ENCODE peak calls at places on chromosomes 11 and 22, in eight cellular contexts. P is HCT116, F is GM12878, K is HepG2, J is endothelial cell of umbilical vein, L is SK-N-SH, B is K562, E is H1. S is an unnamed sample.

GRCh38 chr11:19746081-19746480 is 33.4 kb downstream of the NAV2 start:
- DNase-seq in E (no peak), P (no peak), F (no peak), B (no peak), J (no peak), K (no peak), L (no peak), S (no peak)

GRCh38 chr22:49863936-49864335 is 10.3 kb downstream of the ZBED4 start:
- DNase-seq in F (no peak), B (no peak), E (no peak), K (no peak), J (no peak), P (no peak), L (no peak), S (no peak)

GRCh38 chr22:19121631-19122142 is 525 bp downstream of the DGCR2 start:
- DNase-seq in B (peak; percentile 88), J (peak; percentile 54), K (no peak), F (no peak), L (peak; percentile 77), P (no peak), E (peak; percentile 63), S (peak; percentile 70)

GRCh38 chr11:62926669-62927455 is 5.7 kb upstream of the CHRM1 start:
- DNase-seq in P (no peak), F (no peak), K (no peak), J (no peak), L (no peak), E (no peak), B (no peak), S (no peak)

GRCh38 chr11:23688835-23689234 is 808.0 kb upstream of the LUZP2 start:
- DNase-seq in L (no peak), P (no peak), E (no peak), K (no peak), B (no peak), F (no peak), J (peak; percentile 16), S (no peak)

GRCh38 chr22:41822289-41823057 is 10.4 kb upstream of the SREBF2 start:
- DNase-seq in B (peak; percentile 62), J (peak; percentile 65), F (peak; percentile 47), P (peak; percentile 62), K (peak; percentile 62), E (no peak), L (peak; percentile 45), S (peak; percentile 79)

GRCh38 chr11:22674470-22675426 is 8.3 kb downstream of the GAS2 start:
- DNase-seq in P (no peak), K (peak; percentile 93), B (no peak), L (no peak), E (no peak), F (no peak), J (no peak), S (no peak)

GRCh38 chr22:42188808-42189447 is 58.3 kb upstream of the CYP2D6 start:
- DNase-seq in F (no peak), E (no peak), K (no peak), B (no peak), P (peak; percentile 46), J (no peak), L (no peak), S (no peak)

GRCh38 chr11:9385288-9385902 is 943 bp downstream of the IPO7 start:
- DNase-seq in F (no peak), B (peak; percentile 73), L (no peak), K (peak; percentile 76), E (no peak), J (no peak), P (no peak), S (no peak)

DNA sequence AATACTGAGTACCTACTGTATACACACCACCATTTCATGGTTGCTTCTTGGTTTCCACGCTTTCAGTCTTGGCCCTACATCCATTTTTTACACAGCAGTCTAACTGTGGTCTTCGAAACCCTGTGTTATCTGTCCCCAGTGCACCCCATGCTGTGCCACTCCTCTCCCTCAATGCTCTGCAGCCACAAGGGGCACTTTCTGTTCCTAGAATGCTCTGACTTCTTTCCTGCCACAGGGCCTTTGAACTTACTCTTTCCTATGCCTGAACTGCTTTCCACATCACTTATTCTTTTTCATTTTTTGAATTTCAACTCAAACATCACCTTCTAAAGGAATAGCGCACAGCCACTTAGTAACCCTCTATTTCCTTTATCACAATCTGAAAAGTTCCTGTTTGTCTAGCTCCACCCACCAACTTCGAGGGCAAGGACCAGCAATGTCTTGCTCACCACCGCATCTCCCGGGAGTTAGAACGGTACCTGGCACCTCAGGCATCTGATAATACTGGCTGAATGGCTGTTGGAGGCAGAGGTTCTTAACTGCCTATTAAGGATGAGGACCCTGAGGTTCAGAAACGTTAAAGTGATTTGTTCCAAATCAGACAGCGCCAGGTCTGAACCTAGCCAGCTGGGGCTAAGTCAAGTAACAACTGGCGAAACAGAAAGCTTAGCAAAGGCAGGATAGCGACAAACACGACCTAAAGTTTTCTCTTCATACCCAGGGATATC is 568 bp downstream of the ALG8 start:
- DNase-seq in L (peak; percentile 44), B (peak; percentile 73), E (no peak), F (peak; percentile 21), P (peak; percentile 4), J (no peak), K (no peak), S (peak; percentile 61)
- TF ChIP-seq CTCF in L (peak; percentile 18), B (peak; percentile 38), E (no peak), F (no peak), P (peak; percentile 21), J (no peak), K (no peak), S (no peak)

DNA sequence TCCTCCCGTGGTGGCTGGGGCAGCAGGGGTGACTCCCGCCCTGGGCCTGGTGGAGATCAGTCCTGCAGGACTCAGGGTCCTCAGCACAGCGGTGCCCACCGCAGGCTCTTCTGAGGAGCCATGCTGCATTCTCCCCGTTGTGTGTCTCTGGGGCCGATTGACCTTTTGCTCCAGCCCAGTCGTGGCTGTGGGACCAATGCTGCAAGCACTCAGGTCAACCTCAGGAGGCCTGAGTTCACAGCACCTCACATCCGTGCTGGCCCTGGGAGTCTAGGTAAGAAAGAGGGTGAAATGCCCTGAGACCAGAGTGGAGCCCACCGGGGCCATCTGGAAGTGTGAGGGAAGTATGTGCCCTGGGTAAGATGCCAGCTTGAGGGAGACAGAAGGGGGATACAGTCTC is 316.1 kb upstream of the B3GAT1 start:
- DNase-seq in J (no peak), B (no peak), F (no peak), P (no peak), L (no peak), E (no peak), K (no peak), S (no peak)
- TF ChIP-seq POLR2AphosphoS5 in J (no peak), B (no peak), F (no peak), P (no peak), L (no peak), E (no peak), K (no peak), S (no peak)

GRCh38 chr22:17874231-17874630 is 100.0 kb upstream of the BID start:
- DNase-seq in B (no peak), J (no peak), E (no peak), F (no peak), P (no peak), K (no peak), L (peak; percentile 79), S (no peak)

GRCh38 chr22:17872491-17872890 is 98.2 kb upstream of the BID start:
- DNase-seq in L (no peak), P (no peak), F (no peak), E (no peak), B (no peak), J (no peak), K (no peak), S (no peak)

GRCh38 chr22:17873804-17874203 is 99.5 kb upstream of the BID start:
- DNase-seq in K (no peak), L (no peak), F (no peak), E (no peak), P (no peak), B (no peak), J (no peak), S (no peak)

GRCh38 chr22:17871726-17872458 is 97.6 kb upstream of the BID start:
- DNase-seq in P (no peak), B (no peak), L (no peak), E (no peak), F (no peak), J (no peak), K (no peak), S (no peak)

DNA sequence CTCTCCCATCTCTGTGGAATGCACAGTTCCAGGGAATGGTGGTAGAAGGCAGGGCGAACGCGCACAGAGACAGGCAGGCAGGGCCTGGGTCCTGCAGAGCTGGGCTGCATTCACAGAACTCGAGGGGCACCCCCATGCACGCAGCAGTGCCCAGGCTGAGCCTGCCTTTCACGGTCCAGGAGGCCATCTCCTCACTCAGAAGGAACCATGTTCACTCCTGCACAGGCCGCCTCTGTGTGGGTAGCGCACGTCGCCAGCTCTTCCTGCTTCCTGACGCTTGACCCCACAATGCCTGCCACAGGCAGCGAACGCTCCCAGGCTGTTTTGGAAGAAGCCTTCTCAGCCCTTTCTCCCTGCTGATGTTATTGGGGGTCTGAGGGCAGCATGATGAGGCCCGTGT is 98.8 kb upstream of the BID start:
- DNase-seq in K (no peak), P (no peak), B (no peak), F (no peak), L (no peak), J (no peak), E (no peak), S (no peak)
- H2AFZ ChIP-seq in K (no peak overlapping the region), P (no peak overlapping the region), B (no peak overlapping the region), F (no peak overlapping the region), L (no peak overlapping the region), J (no peak overlapping the region), E (no peak overlapping the region), S (no peak overlapping the region)

GRCh38 chr11:117950320-117950719 is 21.1 kb upstream of the TMPRSS13 start:
- DNase-seq in P (no peak), L (no peak), J (no peak), B (peak; percentile 70), F (no peak), E (peak; percentile 22), K (no peak), S (no peak)
- TF ChIP-seq CTCF in P (no peak), L (peak; percentile 9), J (no peak), B (peak; percentile 61), F (peak; percentile 53), E (no peak), K (no peak), S (no peak)

DNA sequence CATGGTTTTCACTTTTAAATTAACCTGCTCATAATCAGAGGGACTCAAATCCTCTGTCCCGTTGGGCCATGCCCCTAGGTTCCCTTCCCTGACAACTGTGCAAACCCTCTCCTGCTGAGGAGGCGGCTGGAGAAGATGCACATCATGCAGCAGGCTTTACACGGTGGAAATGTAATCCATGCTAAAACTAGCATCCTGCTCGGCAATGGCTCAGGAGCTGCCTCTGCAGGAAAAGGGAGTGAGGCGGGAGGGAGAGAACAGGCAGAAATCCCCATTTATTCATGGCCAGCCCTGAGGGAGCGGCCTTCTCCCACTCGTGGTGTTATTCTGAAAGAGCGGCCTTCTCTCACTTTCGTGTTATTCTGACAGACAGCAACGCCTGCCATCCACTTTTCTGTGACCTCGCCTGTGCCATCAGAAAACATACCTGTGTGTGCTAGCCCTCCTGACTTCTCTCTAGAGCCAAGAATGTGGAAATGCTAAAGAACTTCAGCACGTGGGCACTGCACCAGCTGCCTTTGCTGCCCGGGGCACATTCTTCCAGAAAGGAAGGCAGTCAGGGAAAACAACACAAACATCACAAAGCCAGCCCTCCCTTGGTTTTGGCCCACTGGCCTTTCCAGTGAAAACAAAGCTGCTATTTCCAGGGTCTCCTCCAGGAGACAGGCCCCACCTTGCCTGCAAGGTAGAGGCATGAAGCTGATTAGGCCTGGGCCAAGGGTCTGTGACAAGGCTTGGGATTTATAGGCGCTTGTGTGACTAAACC is 62.9 kb upstream of the BID start:
- DNase-seq in J (peak; percentile 29), F (no peak), P (no peak), E (no peak), K (no peak), B (no peak), L (no peak), S (peak; percentile 52)
- TF ChIP-seq POLR2AphosphoS5 in J (no peak), F (no peak), P (no peak), E (no peak), K (no peak), B (no peak), L (no peak), S (no peak)

GRCh38 chr11:103633037-103633788 is 403.2 kb upstream of the DDI1 start:
- DNase-seq in E (no peak), K (no peak), B (no peak), P (no peak), J (peak; percentile 81), F (no peak), L (no peak), S (peak; percentile 64)
- H2AFZ ChIP-seq in E (no peak overlapping the region), K (no peak overlapping the region), B (no peak overlapping the region), P (no peak overlapping the region), J (peak overlapping the region; percentile 65), F (no peak overlapping the region), L (peak overlapping the region; percentile 15), S (no peak overlapping the region)

S was measured in GM23338.